ENCODE peak calls at places on chromosomes 1 and 21, in seven cellular contexts. One of them, this sample, is unnamed. For H3K27me3, the result is how much of the 10 kb centered on the place peaks cover.

GRCh38 chr1:185769136-185769535 is 34.9 kb downstream of the HMCN1 start:
- DNase-seq in PC-3: no peak
- DNase-seq in tibial artery: no peak
- DNase-seq in stomach: no peak
- DNase-seq in prostate gland: no peak
- DNase-seq in colonic mucosa: no peak
- DNase-seq in IMR-90: no peak
- DNase-seq in this sample: no peak

GRCh38 chr1:204296431-204296988 is 63.2 kb downstream of the PLEKHA6 start:
- DNase-seq in stomach: no peak
- DNase-seq in tibial artery: no peak
- DNase-seq in IMR-90: peak
- DNase-seq in colonic mucosa: no peak
- DNase-seq in prostate gland: no peak
- DNase-seq in PC-3: peak
- DNase-seq in this sample: peak

GRCh38 chr1:219575563-219575962 is 37.3 kb downstream of the ZC3H11B start:
- DNase-seq in stomach: no peak
- DNase-seq in PC-3: no peak
- DNase-seq in IMR-90: no peak
- DNase-seq in colonic mucosa: no peak
- DNase-seq in tibial artery: no peak
- DNase-seq in prostate gland: no peak
- DNase-seq in this sample: no peak

GRCh38 chr1:93730621-93731020 is 49.0 kb upstream of the BCAR3 start:
- DNase-seq in IMR-90: no peak
- DNase-seq in colonic mucosa: no peak
- DNase-seq in PC-3: no peak
- DNase-seq in tibial artery: no peak
- DNase-seq in prostate gland: no peak
- DNase-seq in stomach: no peak
- DNase-seq in this sample: no peak

GRCh38 chr1:17671741-17672140 is 83.4 kb upstream of the ACTL8 start:
- DNase-seq in tibial artery: no peak
- DNase-seq in colonic mucosa: no peak
- DNase-seq in IMR-90: no peak
- DNase-seq in PC-3: no peak
- DNase-seq in prostate gland: no peak
- DNase-seq in stomach: no peak
- DNase-seq in this sample: no peak

GRCh38 chr1:224245188-224245587 is 62.1 kb downstream of the DEGS1 start:
- DNase-seq in IMR-90: peak
- DNase-seq in tibial artery: peak
- DNase-seq in prostate gland: no peak
- DNase-seq in stomach: no peak
- DNase-seq in colonic mucosa: peak
- DNase-seq in PC-3: no peak
- DNase-seq in this sample: peak

GRCh38 chr1:36323636-36324321 is at the start of gene EVA1B:
- DNase-seq in PC-3: peak
- DNase-seq in colonic mucosa: peak
- DNase-seq in tibial artery: peak
- DNase-seq in prostate gland: peak
- DNase-seq in IMR-90: peak
- DNase-seq in stomach: peak
- DNase-seq in this sample: peak

GRCh38 chr1:8506447-8506846 is 188.5 kb downstream of the SLC45A1 start:
- DNase-seq in stomach: no peak
- DNase-seq in PC-3: no peak
- DNase-seq in prostate gland: no peak
- DNase-seq in IMR-90: no peak
- DNase-seq in colonic mucosa: no peak
- DNase-seq in tibial artery: no peak
- DNase-seq in this sample: no peak

GRCh38 chr1:219460561-219461511 is 152.1 kb downstream of the ZC3H11B start:
- DNase-seq in prostate gland: no peak
- DNase-seq in tibial artery: no peak
- DNase-seq in stomach: no peak
- DNase-seq in IMR-90: peak
- DNase-seq in PC-3: no peak
- DNase-seq in colonic mucosa: no peak
- DNase-seq in this sample: no peak

GRCh38 chr1:84301759-84302380 is 362 bp downstream of the SAMD13 start:
- DNase-seq in tibial artery: no peak
- DNase-seq in colonic mucosa: no peak
- DNase-seq in prostate gland: no peak
- DNase-seq in stomach: no peak
- DNase-seq in IMR-90: no peak
- DNase-seq in PC-3: no peak
- DNase-seq in this sample: no peak

GRCh38 chr1:4000811-4001251 is 100.8 kb upstream of the C1orf174 start:
- DNase-seq in prostate gland: no peak
- DNase-seq in PC-3: no peak
- DNase-seq in IMR-90: no peak
- DNase-seq in tibial artery: peak
- DNase-seq in colonic mucosa: no peak
- DNase-seq in stomach: no peak
- DNase-seq in this sample: no peak

GRCh38 chr21:33924766-33925100 is 9.1 kb upstream of the ATP5PO start:
- DNase-seq in prostate gland: no peak
- DNase-seq in IMR-90: no peak
- DNase-seq in tibial artery: no peak
- DNase-seq in PC-3: peak
- DNase-seq in stomach: no peak
- DNase-seq in colonic mucosa: peak
- DNase-seq in this sample: no peak

GRCh38 chr1:63630238-63630637 is 37.0 kb downstream of the PGM1 start:
- DNase-seq in prostate gland: no peak
- DNase-seq in tibial artery: no peak
- DNase-seq in colonic mucosa: no peak
- DNase-seq in IMR-90: no peak
- DNase-seq in PC-3: no peak
- DNase-seq in stomach: no peak
- DNase-seq in this sample: no peak

GRCh38 chr1:29542476-29543015 is 306.2 kb downstream of the PTPRU start:
- DNase-seq in stomach: peak
- DNase-seq in prostate gland: no peak
- DNase-seq in colonic mucosa: no peak
- DNase-seq in tibial artery: peak
- DNase-seq in IMR-90: no peak
- DNase-seq in PC-3: no peak
- DNase-seq in this sample: no peak

GRCh38 chr1:203178821-203179220 is 3.2 kb upstream of the MYBPH start:
- DNase-seq in tibial artery: peak
- DNase-seq in stomach: no peak
- DNase-seq in colonic mucosa: no peak
- DNase-seq in IMR-90: no peak
- DNase-seq in PC-3: no peak
- DNase-seq in prostate gland: no peak
- DNase-seq in this sample: no peak

GRCh38 chr1:119554188-119554587 is 47.2 kb downstream of the HSD3B1 start:
- DNase-seq in prostate gland: no peak
- DNase-seq in tibial artery: no peak
- DNase-seq in PC-3: no peak
- DNase-seq in stomach: peak
- DNase-seq in IMR-90: peak
- DNase-seq in colonic mucosa: peak
- DNase-seq in this sample: no peak

GRCh38 chr1:102550729-102551384 is 554.1 kb upstream of the OLFM3 start:
- DNase-seq in PC-3: peak
- DNase-seq in prostate gland: no peak
- DNase-seq in stomach: no peak
- DNase-seq in tibial artery: no peak
- DNase-seq in IMR-90: peak
- DNase-seq in colonic mucosa: no peak
- DNase-seq in this sample: no peak

GRCh38 chr1:18900303-18900841 is 2.0 kb downstream of the ALDH4A1 start:
- DNase-seq in colonic mucosa: no peak
- DNase-seq in PC-3: no peak
- DNase-seq in prostate gland: no peak
- DNase-seq in IMR-90: peak
- DNase-seq in tibial artery: no peak
- DNase-seq in stomach: no peak
- DNase-seq in this sample: no peak

GRCh38 chr1:58895559-58896135 is 111.8 kb upstream of the JUN start:
- DNase-seq in prostate gland: no peak
- DNase-seq in tibial artery: no peak
- DNase-seq in stomach: no peak
- DNase-seq in colonic mucosa: peak
- DNase-seq in IMR-90: peak
- DNase-seq in PC-3: no peak
- DNase-seq in this sample: no peak

DNA sequence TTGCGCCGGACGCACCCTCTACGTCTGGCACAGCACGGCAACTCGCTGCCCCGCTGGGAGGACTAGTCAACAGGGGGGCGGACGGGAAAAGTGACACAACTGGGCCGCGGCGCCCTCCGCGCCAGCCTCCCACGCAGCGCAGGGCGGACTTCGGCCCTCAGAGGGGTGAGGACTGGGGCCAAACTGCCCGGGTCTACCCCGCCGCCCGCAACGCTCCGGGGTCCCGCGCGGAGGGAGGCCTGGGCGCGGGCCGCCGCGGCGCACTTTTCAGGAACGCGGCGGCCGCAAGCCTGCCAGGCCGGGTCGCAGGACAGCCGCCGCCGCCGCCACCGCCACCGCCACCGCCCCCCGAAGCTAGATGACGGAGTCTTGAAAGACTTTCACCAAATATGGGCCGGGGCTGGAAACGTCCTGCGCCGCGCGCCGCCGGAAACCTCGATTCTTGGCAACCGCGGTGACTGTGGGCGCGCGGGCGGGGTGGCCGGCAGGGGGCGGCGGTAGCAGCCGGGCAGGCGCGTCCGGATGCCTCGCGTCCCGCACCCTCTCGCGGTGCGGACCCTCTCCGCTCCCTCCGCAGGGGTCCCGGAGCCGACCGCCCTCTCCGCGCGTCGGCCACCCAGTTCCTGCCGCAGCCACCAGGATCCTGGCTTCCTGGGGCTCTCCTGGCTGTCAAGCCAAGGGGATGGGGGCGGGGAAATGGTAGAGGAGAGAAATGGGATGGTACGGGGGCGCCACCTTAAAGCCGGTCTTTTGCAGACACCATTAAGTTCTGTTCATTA is 3.7 kb upstream of the CCN1 start:
- DNase-seq in prostate gland: peak
- DNase-seq in tibial artery: peak
- DNase-seq in PC-3: peak
- DNase-seq in colonic mucosa: peak
- DNase-seq in IMR-90: peak
- DNase-seq in stomach: peak
- DNase-seq in this sample: peak
- TF ChIP-seq CTCF in prostate gland: peak
- TF ChIP-seq CTCF in tibial artery: peak
- TF ChIP-seq CTCF in PC-3: peak
- TF ChIP-seq CTCF in colonic mucosa: peak
- TF ChIP-seq CTCF in IMR-90: peak
- TF ChIP-seq CTCF in stomach: peak
- TF ChIP-seq CTCF in this sample: peak

DNA sequence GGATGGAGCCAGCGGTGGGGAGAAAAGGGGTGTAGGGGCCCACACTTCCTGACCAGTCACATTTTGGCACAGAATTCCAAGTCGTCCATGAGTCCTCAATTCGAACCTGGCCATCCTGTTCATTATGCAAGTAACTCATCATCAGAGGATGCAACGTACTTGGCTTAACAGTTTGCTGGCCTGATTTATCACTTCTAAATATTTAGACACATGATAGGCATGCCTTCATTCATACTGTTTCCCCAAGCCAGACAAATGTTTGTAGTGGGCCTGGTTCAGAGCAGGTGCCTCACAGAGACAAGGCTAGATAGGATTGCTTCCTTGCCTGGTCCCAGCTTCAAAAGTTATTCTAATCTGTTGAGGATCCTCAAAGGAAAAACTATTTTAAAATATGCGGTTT is 66.7 kb downstream of the WLS start:
- DNase-seq in PC-3: no peak
- DNase-seq in stomach: no peak
- DNase-seq in colonic mucosa: no peak
- DNase-seq in prostate gland: no peak
- DNase-seq in tibial artery: no peak
- DNase-seq in IMR-90: no peak
- DNase-seq in this sample: no peak
- H3K27ac ChIP-seq in PC-3: no peak
- H3K27ac ChIP-seq in stomach: no peak
- H3K27ac ChIP-seq in colonic mucosa: no peak
- H3K27ac ChIP-seq in prostate gland: no peak
- H3K27ac ChIP-seq in tibial artery: no peak
- H3K27ac ChIP-seq in IMR-90: no peak
- H3K27ac ChIP-seq in this sample: no peak

GRCh38 chr1:200041337-200042118 is 14.0 kb downstream of the NR5A2 start:
- DNase-seq in colonic mucosa: peak
- DNase-seq in tibial artery: no peak
- DNase-seq in IMR-90: no peak
- DNase-seq in stomach: no peak
- DNase-seq in prostate gland: no peak
- DNase-seq in PC-3: no peak
- DNase-seq in this sample: no peak

GRCh38 chr1:200040516-200041138 is 13.1 kb downstream of the NR5A2 start:
- DNase-seq in IMR-90: no peak
- DNase-seq in tibial artery: no peak
- DNase-seq in PC-3: no peak
- DNase-seq in stomach: no peak
- DNase-seq in colonic mucosa: peak
- DNase-seq in prostate gland: no peak
- DNase-seq in this sample: no peak

GRCh38 chr1:200042119-200042436 is 14.6 kb downstream of the NR5A2 start:
- DNase-seq in tibial artery: no peak
- DNase-seq in PC-3: no peak
- DNase-seq in colonic mucosa: no peak
- DNase-seq in prostate gland: no peak
- DNase-seq in stomach: no peak
- DNase-seq in IMR-90: no peak
- DNase-seq in this sample: no peak

GRCh38 chr1:200043330-200043668 is 15.8 kb downstream of the NR5A2 start:
- DNase-seq in IMR-90: no peak
- DNase-seq in tibial artery: no peak
- DNase-seq in prostate gland: no peak
- DNase-seq in colonic mucosa: no peak
- DNase-seq in PC-3: no peak
- DNase-seq in stomach: no peak
- DNase-seq in this sample: no peak

GRCh38 chr1:200042437-200043329 is 15.2 kb downstream of the NR5A2 start:
- DNase-seq in IMR-90: no peak
- DNase-seq in PC-3: no peak
- DNase-seq in prostate gland: no peak
- DNase-seq in tibial artery: no peak
- DNase-seq in stomach: no peak
- DNase-seq in colonic mucosa: peak
- DNase-seq in this sample: no peak
- H3K27me3 ChIP-seq in IMR-90: half or more
- H3K27me3 ChIP-seq in PC-3: half or more
- H3K27me3 ChIP-seq in prostate gland: under half
- H3K27me3 ChIP-seq in tibial artery: half or more
- H3K27me3 ChIP-seq in stomach: half or more
- H3K27me3 ChIP-seq in colonic mucosa: under half
- H3K27me3 ChIP-seq in this sample: half or more

DNA sequence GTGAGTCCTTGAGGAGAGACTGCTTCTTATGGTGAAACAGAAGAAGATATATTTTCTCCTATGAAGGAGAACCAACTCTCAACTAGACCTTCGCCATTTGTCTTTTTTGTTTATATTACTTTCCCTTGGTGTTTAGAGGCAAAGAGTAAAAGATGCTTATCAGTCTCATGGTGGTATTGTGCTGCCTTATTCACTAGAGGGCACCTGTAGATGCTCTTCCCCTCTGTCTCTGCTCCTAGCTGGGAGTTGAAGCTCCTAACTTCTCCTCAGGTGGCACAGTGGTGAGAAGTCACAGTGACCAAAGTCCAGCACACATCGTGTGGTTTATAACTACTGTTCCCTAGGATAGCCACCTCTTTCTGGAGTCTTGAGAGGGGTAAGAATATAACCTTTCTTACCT is 1359.6 kb downstream of the PLA2G4A start:
- DNase-seq in IMR-90: no peak
- DNase-seq in stomach: no peak
- DNase-seq in PC-3: no peak
- DNase-seq in colonic mucosa: no peak
- DNase-seq in prostate gland: no peak
- DNase-seq in tibial artery: no peak
- DNase-seq in this sample: no peak
- TF ChIP-seq CTCF in IMR-90: no peak
- TF ChIP-seq CTCF in stomach: no peak
- TF ChIP-seq CTCF in PC-3: no peak
- TF ChIP-seq CTCF in colonic mucosa: no peak
- TF ChIP-seq CTCF in prostate gland: no peak
- TF ChIP-seq CTCF in tibial artery: no peak
- TF ChIP-seq CTCF in this sample: no peak